ENCODE peak calls at places on chromosomes 5 and 9, in six cellular contexts. F is PC-9, R is NCI-H1105 treated with DMSO at 0.1 percent for 48 hours, B is NCI-H1092 treated with DMSO at 0.1 percent for 48 hours, U is EL, N is astrocyte. P is an unnamed sample.

GRCh38 chr5:123429993-123430392 is 6.8 kb upstream of the CEP120 start:
- DNase-seq in F (peak; percentile 12), R (no peak), B (no peak), U (peak; percentile 86), N (peak; percentile 81), P (no peak)

GRCh38 chr9:112265391-112265790 is 68.0 kb downstream of the PTBP3 start:
- DNase-seq in F (no peak), R (no peak), B (no peak), U (no peak), N (no peak), P (no peak)

GRCh38 chr9:35027871-35028270 is 38.3 kb downstream of the DNAJB5 start:
- DNase-seq in F (no peak), R (no peak), B (no peak), U (no peak), N (no peak), P (no peak)

GRCh38 chr5:179263391-179264052 is 81.7 kb downstream of the ADAMTS2 start:
- DNase-seq in F (no peak), R (no peak), B (no peak), U (no peak), N (no peak), P (no peak)

GRCh38 chr5:74534397-74535129 is 106.0 kb downstream of the ENC1 start:
- DNase-seq in F (no peak), R (no peak), B (no peak), U (no peak), N (no peak), P (no peak)

GRCh38 chr5:113213551-113213971 is 221.2 kb downstream of the TSSK1B start:
- DNase-seq in F (no peak), R (no peak), B (no peak), U (no peak), N (no peak), P (no peak)

GRCh38 chr9:113509463-113509862 is 45.9 kb downstream of the RGS3 start:
- DNase-seq in F (no peak), R (no peak), B (no peak), U (peak; percentile 55), N (peak; percentile 84), P (no peak)

GRCh38 chr5:137058089-137058488 is 441.0 kb downstream of the SPOCK1 start:
- DNase-seq in F (no peak), R (no peak), B (no peak), U (no peak), N (no peak), P (no peak)

GRCh38 chr9:77819672-77820071 is 171.6 kb upstream of the GNA14 start:
- DNase-seq in F (no peak), R (peak; percentile 40), B (no peak), U (no peak), N (peak; percentile 30), P (no peak)

GRCh38 chr5:177537389-177538361 is 16.7 kb downstream of the FAM193B start:
- DNase-seq in F (no peak), R (no peak), B (no peak), U (peak; percentile 93), N (peak; percentile 76), P (no peak)

GRCh38 chr5:127892467-127893207 is 189.4 kb downstream of the CCDC192 start:
- DNase-seq in F (peak; percentile 35), R (peak; percentile 5), B (no peak), U (peak; percentile 53), N (peak; percentile 77), P (peak; percentile 14)

GRCh38 chr5:67355135-67355729 is 158.6 kb upstream of the CD180 start:
- DNase-seq in F (no peak), R (no peak), B (no peak), U (no peak), N (no peak), P (no peak)

GRCh38 chr5:34682926-34683623 is 26.9 kb downstream of the RAI14 start:
- DNase-seq in F (peak; percentile 97), R (no peak), B (no peak), U (no peak), N (peak; percentile 81), P (no peak)

GRCh38 chr9:98215821-98216220 is 23.4 kb upstream of the CORO2A start:
- DNase-seq in F (no peak), R (no peak), B (peak; percentile 13), U (peak; percentile 25), N (no peak), P (no peak)

GRCh38 chr9:77427256-77427927 is 220.7 kb downstream of the GNA14 start:
- DNase-seq in F (no peak), R (peak; percentile 17), B (no peak), U (no peak), N (no peak), P (no peak)

GRCh38 chr5:73897886-73898285 is 271.9 kb downstream of the ARHGEF28 start:
- DNase-seq in F (no peak), R (no peak), B (no peak), U (no peak), N (no peak), P (no peak)

GRCh38 chr9:35616681-35617459 is 1.3 kb downstream of the CD72 start:
- DNase-seq in F (no peak), R (no peak), B (no peak), U (peak; percentile 60), N (peak; percentile 51), P (peak; percentile 35)

GRCh38 chr5:171416160-171417049 is 3.0 kb upstream of the FGF18 start:
- DNase-seq in F (no peak), R (no peak), B (no peak), U (no peak), N (no peak), P (no peak)

GRCh38 chr9:76200730-76201129 is 193.5 kb downstream of the RFK start:
- DNase-seq in F (no peak), R (peak; percentile 36), B (no peak), U (no peak), N (no peak), P (no peak)

GRCh38 chr5:73674669-73675004 is 48.6 kb downstream of the ARHGEF28 start:
- DNase-seq in F (no peak), R (no peak), B (no peak), U (peak; percentile 30), N (peak; percentile 14), P (no peak)

GRCh38 chr9:69097053-69097452 is 61.5 kb downstream of the FXN start:
- DNase-seq in F (peak; percentile 20), R (no peak), B (no peak), U (peak; percentile 90), N (peak; percentile 82), P (no peak)

GRCh38 chr5:39631948-39632347 is 207.2 kb upstream of the DAB2 start:
- DNase-seq in F (no peak), R (no peak), B (no peak), U (no peak), N (peak; percentile 6), P (no peak)

GRCh38 chr9:136286359-136286986 is 17.4 kb downstream of the CCDC187 start:
- DNase-seq in F (no peak), R (no peak), B (no peak), U (no peak), N (no peak), P (no peak)

GRCh38 chr5:109947667-109948066 is 257.9 kb downstream of the MAN2A1 start:
- DNase-seq in F (no peak), R (no peak), B (no peak), U (no peak), N (no peak), P (no peak)

GRCh38 chr9:128124873-128125574 is 2.5 kb downstream of the PTGES2 start:
- DNase-seq in F (peak; percentile 85), R (no peak), B (peak; percentile 13), U (peak; percentile 60), N (peak; percentile 14), P (peak; percentile 22)

GRCh38 chr5:68333649-68334549 is 118.3 kb downstream of the PIK3R1 start:
- DNase-seq in F (peak; percentile 41), R (no peak), B (no peak), U (peak; percentile 95), N (peak; percentile 94), P (no peak)

GRCh38 chr9:34536685-34537084 is 13.9 kb upstream of the ENHO start:
- DNase-seq in F (no peak), R (no peak), B (no peak), U (no peak), N (no peak), P (no peak)

GRCh38 chr5:25295067-25295466 is 650.3 kb upstream of the CDH10 start:
- DNase-seq in F (no peak), R (no peak), B (no peak), U (no peak), N (no peak), P (no peak)

GRCh38 chr9:115849679-115850412 is 303.7 kb upstream of the PAPPA start:
- DNase-seq in F (no peak), R (no peak), B (no peak), U (peak; percentile 5), N (no peak), P (no peak)

GRCh38 chr9:99162759-99163364 is 57.9 kb downstream of the TGFBR1 start:
- DNase-seq in F (no peak), R (peak; percentile 46), B (peak; percentile 43), U (peak; percentile 43), N (peak; percentile 5), P (peak; percentile 43)

GRCh38 chr9:111762546-111762945 is 32.2 kb downstream of the SHOC1 start:
- DNase-seq in F (no peak), R (no peak), B (no peak), U (no peak), N (no peak), P (no peak)

GRCh38 chr9:36820392-36820861 is 213.6 kb downstream of the PAX5 start:
- DNase-seq in F (no peak), R (no peak), B (no peak), U (no peak), N (no peak), P (no peak)

GRCh38 chr9:129776566-129776937 is 23.7 kb upstream of the PTGES start:
- DNase-seq in F (no peak), R (no peak), B (no peak), U (no peak), N (peak; percentile 23), P (no peak)